ENCODE peak calls at places on chromosome 12, in ten cellular contexts. One of them, this sample, is unnamed.

GRCh38 chr12:117907108-117907689 is 61.6 kb downstream of the KSR2 start:
- DNase-seq in endothelial cell of umbilical vein: no peak
- DNase-seq in CD8-positive, alpha-beta T cell: no peak
- DNase-seq in Calu3: no peak
- DNase-seq in neural crest cell: no peak
- DNase-seq in K562: no peak
- DNase-seq in GM20000: no peak
- DNase-seq in GM10248: no peak
- DNase-seq in left ventricle myocardium inferior: no peak
- DNase-seq in lung: no peak
- DNase-seq in this sample: no peak

GRCh38 chr12:120849765-120850164 is 54.4 kb downstream of the SPPL3 start:
- DNase-seq in endothelial cell of umbilical vein: peak; percentile 90
- DNase-seq in CD8-positive, alpha-beta T cell: no peak
- DNase-seq in Calu3: peak; percentile 64
- DNase-seq in neural crest cell: no peak
- DNase-seq in K562: no peak
- DNase-seq in GM20000: no peak
- DNase-seq in GM10248: no peak
- DNase-seq in left ventricle myocardium inferior: no peak
- DNase-seq in lung: no peak
- DNase-seq in this sample: peak; percentile 23

GRCh38 chr12:2834581-2835491 is at the start of gene NRIP2:
- DNase-seq in endothelial cell of umbilical vein: peak; percentile 29
- DNase-seq in CD8-positive, alpha-beta T cell: no peak
- DNase-seq in Calu3: no peak
- DNase-seq in neural crest cell: no peak
- DNase-seq in K562: no peak
- DNase-seq in GM20000: no peak
- DNase-seq in GM10248: no peak
- DNase-seq in left ventricle myocardium inferior: no peak
- DNase-seq in lung: no peak
- DNase-seq in this sample: no peak

GRCh38 chr12:77761286-77761685 is 69.4 kb upstream of the NAV3 start:
- DNase-seq in endothelial cell of umbilical vein: no peak
- DNase-seq in CD8-positive, alpha-beta T cell: no peak
- DNase-seq in Calu3: no peak
- DNase-seq in neural crest cell: no peak
- DNase-seq in K562: no peak
- DNase-seq in GM20000: no peak
- DNase-seq in GM10248: no peak
- DNase-seq in left ventricle myocardium inferior: no peak
- DNase-seq in lung: no peak
- DNase-seq in this sample: no peak

GRCh38 chr12:28086521-28086920 is 103.7 kb upstream of the CCDC91 start:
- DNase-seq in endothelial cell of umbilical vein: no peak
- DNase-seq in CD8-positive, alpha-beta T cell: no peak
- DNase-seq in Calu3: no peak
- DNase-seq in neural crest cell: no peak
- DNase-seq in K562: no peak
- DNase-seq in GM20000: no peak
- DNase-seq in GM10248: no peak
- DNase-seq in left ventricle myocardium inferior: no peak
- DNase-seq in lung: no peak
- DNase-seq in this sample: no peak

GRCh38 chr12:24463392-24463791 is 485.5 kb downstream of the BCAT1 start:
- DNase-seq in endothelial cell of umbilical vein: no peak
- DNase-seq in CD8-positive, alpha-beta T cell: no peak
- DNase-seq in Calu3: no peak
- DNase-seq in neural crest cell: no peak
- DNase-seq in K562: no peak
- DNase-seq in GM20000: no peak
- DNase-seq in GM10248: no peak
- DNase-seq in left ventricle myocardium inferior: no peak
- DNase-seq in lung: no peak
- DNase-seq in this sample: no peak

GRCh38 chr12:100574262-100575074 is 984 bp downstream of the GAS2L3 start:
- DNase-seq in endothelial cell of umbilical vein: no peak
- DNase-seq in CD8-positive, alpha-beta T cell: no peak
- DNase-seq in Calu3: peak; percentile 19
- DNase-seq in neural crest cell: no peak
- DNase-seq in K562: no peak
- DNase-seq in GM20000: no peak
- DNase-seq in GM10248: no peak
- DNase-seq in left ventricle myocardium inferior: peak; percentile 27
- DNase-seq in lung: no peak
- DNase-seq in this sample: no peak

GRCh38 chr12:15706010-15706676 is 83.0 kb downstream of the EPS8 start:
- DNase-seq in endothelial cell of umbilical vein: no peak
- DNase-seq in CD8-positive, alpha-beta T cell: no peak
- DNase-seq in Calu3: peak; percentile 70
- DNase-seq in neural crest cell: no peak
- DNase-seq in K562: no peak
- DNase-seq in GM20000: no peak
- DNase-seq in GM10248: no peak
- DNase-seq in left ventricle myocardium inferior: no peak
- DNase-seq in lung: no peak
- DNase-seq in this sample: no peak

GRCh38 chr12:84976133-84976532 is 59.9 kb downstream of the TSPAN19 start:
- DNase-seq in endothelial cell of umbilical vein: no peak
- DNase-seq in CD8-positive, alpha-beta T cell: no peak
- DNase-seq in Calu3: no peak
- DNase-seq in neural crest cell: no peak
- DNase-seq in K562: no peak
- DNase-seq in GM20000: no peak
- DNase-seq in GM10248: no peak
- DNase-seq in left ventricle myocardium inferior: no peak
- DNase-seq in lung: no peak
- DNase-seq in this sample: no peak

GRCh38 chr12:49703647-49704137 is 3.5 kb downstream of the FMNL3 start:
- DNase-seq in endothelial cell of umbilical vein: peak; percentile 49
- DNase-seq in CD8-positive, alpha-beta T cell: peak; percentile 32
- DNase-seq in Calu3: no peak
- DNase-seq in neural crest cell: no peak
- DNase-seq in K562: no peak
- DNase-seq in GM20000: peak; percentile 65
- DNase-seq in GM10248: peak; percentile 47
- DNase-seq in left ventricle myocardium inferior: no peak
- DNase-seq in lung: no peak
- DNase-seq in this sample: no peak

GRCh38 chr12:122182887-122183587 is at the start of gene LRRC43:
- DNase-seq in endothelial cell of umbilical vein: peak; percentile 36
- DNase-seq in CD8-positive, alpha-beta T cell: peak; percentile 38
- DNase-seq in Calu3: peak; percentile 57
- DNase-seq in neural crest cell: peak; percentile 35
- DNase-seq in K562: no peak
- DNase-seq in GM20000: peak; percentile 67
- DNase-seq in GM10248: peak; percentile 67
- DNase-seq in left ventricle myocardium inferior: no peak
- DNase-seq in lung: no peak
- DNase-seq in this sample: no peak

GRCh38 chr12:2225736-2226135 is 172.9 kb downstream of the CACNA1C start:
- DNase-seq in endothelial cell of umbilical vein: no peak
- DNase-seq in CD8-positive, alpha-beta T cell: no peak
- DNase-seq in Calu3: no peak
- DNase-seq in neural crest cell: no peak
- DNase-seq in K562: no peak
- DNase-seq in GM20000: no peak
- DNase-seq in GM10248: no peak
- DNase-seq in left ventricle myocardium inferior: no peak
- DNase-seq in lung: no peak
- DNase-seq in this sample: no peak

GRCh38 chr12:43786899-43787693 is 19.0 kb downstream of the TWF1 start:
- DNase-seq in endothelial cell of umbilical vein: no peak
- DNase-seq in CD8-positive, alpha-beta T cell: no peak
- DNase-seq in Calu3: no peak
- DNase-seq in neural crest cell: no peak
- DNase-seq in K562: no peak
- DNase-seq in GM20000: no peak
- DNase-seq in GM10248: no peak
- DNase-seq in left ventricle myocardium inferior: no peak
- DNase-seq in lung: no peak
- DNase-seq in this sample: no peak

GRCh38 chr12:101696477-101697196 is 803 bp upstream of the CHPT1 start:
- DNase-seq in endothelial cell of umbilical vein: no peak
- DNase-seq in CD8-positive, alpha-beta T cell: peak; percentile 11
- DNase-seq in Calu3: no peak
- DNase-seq in neural crest cell: no peak
- DNase-seq in K562: peak; percentile 75
- DNase-seq in GM20000: peak; percentile 59
- DNase-seq in GM10248: peak; percentile 49
- DNase-seq in left ventricle myocardium inferior: peak; percentile 70
- DNase-seq in lung: peak; percentile 54
- DNase-seq in this sample: no peak

DNA sequence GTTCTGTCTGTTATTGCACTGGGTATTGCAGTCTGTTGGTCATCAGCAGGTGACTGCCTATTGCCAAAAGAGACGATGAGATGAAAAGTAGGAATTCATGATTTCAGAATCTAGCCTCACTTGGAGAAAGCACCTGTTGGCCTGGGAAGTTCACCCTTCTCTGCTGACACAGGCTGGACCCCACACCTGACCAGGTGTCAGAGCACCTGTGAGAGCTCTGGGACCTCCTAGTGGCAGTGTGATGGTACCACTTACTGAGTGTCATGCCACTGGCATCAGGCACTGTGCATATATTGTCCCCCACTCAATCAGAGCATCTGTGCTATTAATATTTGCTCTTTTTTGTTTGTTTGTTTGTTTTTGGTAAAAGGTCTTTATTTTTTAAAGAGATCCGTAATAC is 68.0 kb downstream of the RASSF3 start:
- DNase-seq in endothelial cell of umbilical vein: no peak
- DNase-seq in CD8-positive, alpha-beta T cell: no peak
- DNase-seq in Calu3: peak; percentile 56
- DNase-seq in neural crest cell: no peak
- DNase-seq in K562: no peak
- DNase-seq in GM20000: no peak
- DNase-seq in GM10248: no peak
- DNase-seq in left ventricle myocardium inferior: no peak
- DNase-seq in lung: no peak
- DNase-seq in this sample: no peak
- TF ChIP-seq CTCF in endothelial cell of umbilical vein: no peak
- TF ChIP-seq CTCF in CD8-positive, alpha-beta T cell: peak; percentile 27
- TF ChIP-seq CTCF in Calu3: peak; percentile 24
- TF ChIP-seq CTCF in neural crest cell: no peak
- TF ChIP-seq CTCF in K562: no peak
- TF ChIP-seq CTCF in GM20000: no peak
- TF ChIP-seq CTCF in GM10248: no peak
- TF ChIP-seq CTCF in left ventricle myocardium inferior: no peak
- TF ChIP-seq CTCF in lung: no peak
- TF ChIP-seq CTCF in this sample: peak; percentile 27

GRCh38 chr12:57087689-57088441 is 1.0 kb upstream of the NAB2 start:
- DNase-seq in endothelial cell of umbilical vein: peak; percentile 88
- DNase-seq in CD8-positive, alpha-beta T cell: peak; percentile 74
- DNase-seq in Calu3: peak; percentile 83
- DNase-seq in neural crest cell: peak; percentile 55
- DNase-seq in K562: peak; percentile 81
- DNase-seq in GM20000: peak; percentile 89
- DNase-seq in GM10248: peak; percentile 88
- DNase-seq in left ventricle myocardium inferior: peak; percentile 85
- DNase-seq in lung: peak; percentile 94
- DNase-seq in this sample: no peak
- TF ChIP-seq CTCF in endothelial cell of umbilical vein: no peak
- TF ChIP-seq CTCF in CD8-positive, alpha-beta T cell: no peak
- TF ChIP-seq CTCF in Calu3: no peak
- TF ChIP-seq CTCF in neural crest cell: no peak
- TF ChIP-seq CTCF in K562: no peak
- TF ChIP-seq CTCF in GM20000: no peak
- TF ChIP-seq CTCF in GM10248: no peak
- TF ChIP-seq CTCF in left ventricle myocardium inferior: no peak
- TF ChIP-seq CTCF in lung: no peak
- TF ChIP-seq CTCF in this sample: no peak

DNA sequence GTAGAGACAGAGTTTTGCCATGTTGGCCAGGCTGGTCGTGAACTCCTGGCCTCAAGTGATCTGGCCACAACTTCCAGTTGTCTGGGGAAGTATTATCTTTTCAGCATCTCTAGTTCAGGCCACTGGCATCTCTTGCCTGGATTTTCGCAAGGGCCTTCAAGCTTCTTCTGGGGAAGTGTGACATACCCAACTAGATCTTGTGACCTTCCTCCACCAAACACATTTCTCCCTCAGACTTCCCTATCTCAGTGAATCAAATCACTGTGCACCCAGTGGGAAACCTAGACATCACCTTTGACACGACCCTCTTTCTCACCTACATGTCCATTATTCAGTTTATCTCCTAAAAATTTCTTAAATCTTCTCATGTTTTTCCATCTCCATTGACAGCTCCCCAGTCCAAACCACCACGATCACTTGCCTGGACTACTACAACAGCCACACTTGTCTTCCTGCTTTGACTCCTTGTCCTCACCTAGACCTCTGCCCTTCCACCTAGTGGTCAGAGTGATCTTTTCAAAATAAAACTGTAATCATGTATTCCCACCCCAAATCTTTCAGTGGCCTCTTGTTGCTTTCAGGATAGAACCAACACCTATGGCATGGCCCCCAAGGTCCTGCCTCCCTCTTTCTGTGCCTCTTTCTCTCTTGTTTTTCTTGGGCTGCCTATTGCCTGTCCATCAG is 3.3 kb downstream of the EEF1AKMT3 start:
- DNase-seq in endothelial cell of umbilical vein: no peak
- DNase-seq in CD8-positive, alpha-beta T cell: no peak
- DNase-seq in Calu3: no peak
- DNase-seq in neural crest cell: no peak
- DNase-seq in K562: no peak
- DNase-seq in GM20000: no peak
- DNase-seq in GM10248: no peak
- DNase-seq in left ventricle myocardium inferior: no peak
- DNase-seq in lung: no peak
- DNase-seq in this sample: no peak
- TF ChIP-seq CTCF in endothelial cell of umbilical vein: no peak
- TF ChIP-seq CTCF in CD8-positive, alpha-beta T cell: no peak
- TF ChIP-seq CTCF in Calu3: no peak
- TF ChIP-seq CTCF in neural crest cell: no peak
- TF ChIP-seq CTCF in K562: peak; percentile 37
- TF ChIP-seq CTCF in GM20000: no peak
- TF ChIP-seq CTCF in GM10248: no peak
- TF ChIP-seq CTCF in left ventricle myocardium inferior: no peak
- TF ChIP-seq CTCF in lung: no peak
- TF ChIP-seq CTCF in this sample: no peak

DNA sequence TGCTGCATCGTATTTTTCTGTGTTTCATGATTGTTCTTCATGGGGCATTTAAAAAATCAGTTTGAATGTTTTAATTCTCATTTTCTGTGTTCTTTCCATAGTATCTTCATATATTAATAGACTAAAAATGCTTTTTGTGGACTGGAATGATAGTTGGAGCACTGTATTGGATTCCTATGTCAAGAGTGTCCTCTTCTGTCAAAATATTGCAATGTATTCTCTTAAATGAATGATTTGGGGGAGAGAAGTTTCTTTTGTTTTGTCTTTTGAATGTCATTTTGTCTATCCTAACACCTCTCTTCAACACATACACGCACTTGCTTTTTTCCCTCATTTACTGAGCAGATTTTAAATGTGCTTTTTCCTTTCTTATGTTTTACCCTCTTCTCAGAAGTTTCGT is 4.7 kb upstream of the EIF2S3B start:
- DNase-seq in endothelial cell of umbilical vein: peak; percentile 4
- DNase-seq in CD8-positive, alpha-beta T cell: no peak
- DNase-seq in Calu3: no peak
- DNase-seq in neural crest cell: no peak
- DNase-seq in K562: no peak
- DNase-seq in GM20000: no peak
- DNase-seq in GM10248: no peak
- DNase-seq in left ventricle myocardium inferior: no peak
- DNase-seq in lung: no peak
- DNase-seq in this sample: no peak
- TF ChIP-seq CTCF in endothelial cell of umbilical vein: no peak
- TF ChIP-seq CTCF in CD8-positive, alpha-beta T cell: no peak
- TF ChIP-seq CTCF in Calu3: no peak
- TF ChIP-seq CTCF in neural crest cell: no peak
- TF ChIP-seq CTCF in K562: peak; percentile 43
- TF ChIP-seq CTCF in GM20000: no peak
- TF ChIP-seq CTCF in GM10248: no peak
- TF ChIP-seq CTCF in left ventricle myocardium inferior: no peak
- TF ChIP-seq CTCF in lung: peak; percentile 0
- TF ChIP-seq CTCF in this sample: no peak

This sample was measured in keratinocyte.